ENCODE peak calls at places on chromosomes 1 and 21, in six cellular contexts. One of them, this sample, is unnamed.

GRCh38 chr1:91120421-91120820 is 98.6 kb upstream of the ZNF644 start:
- DNase-seq in lower leg skin: no peak
- DNase-seq in heart left ventricle: no peak
- DNase-seq in H1: no peak
- DNase-seq in gastrocnemius medialis: no peak
- DNase-seq in A549: no peak
- DNase-seq in this sample: no peak

GRCh38 chr1:152034654-152035405 is 2.0 kb downstream of the S100A11 start:
- DNase-seq in gastrocnemius medialis: no peak
- DNase-seq in lower leg skin: peak
- DNase-seq in H1: no peak
- DNase-seq in A549: peak
- DNase-seq in heart left ventricle: peak
- DNase-seq in this sample: peak

GRCh38 chr1:245319161-245319560 is 164.4 kb downstream of the KIF26B start:
- DNase-seq in A549: no peak
- DNase-seq in gastrocnemius medialis: no peak
- DNase-seq in lower leg skin: no peak
- DNase-seq in H1: no peak
- DNase-seq in heart left ventricle: no peak
- DNase-seq in this sample: no peak

GRCh38 chr1:84298688-84299535 is 2.6 kb upstream of the SAMD13 start:
- DNase-seq in heart left ventricle: peak
- DNase-seq in gastrocnemius medialis: peak
- DNase-seq in A549: peak
- DNase-seq in H1: no peak
- DNase-seq in lower leg skin: peak
- DNase-seq in this sample: peak

GRCh38 chr1:115906627-115907026 is 65.7 kb upstream of the NHLH2 start:
- DNase-seq in gastrocnemius medialis: no peak
- DNase-seq in A549: no peak
- DNase-seq in heart left ventricle: no peak
- DNase-seq in lower leg skin: no peak
- DNase-seq in H1: no peak
- DNase-seq in this sample: no peak

GRCh38 chr1:180178511-180179161 is 24.0 kb downstream of the QSOX1 start:
- DNase-seq in A549: peak
- DNase-seq in heart left ventricle: peak
- DNase-seq in lower leg skin: no peak
- DNase-seq in H1: no peak
- DNase-seq in gastrocnemius medialis: no peak
- DNase-seq in this sample: peak

GRCh38 chr1:241695454-241696171 is 43.5 kb downstream of the WDR64 start:
- DNase-seq in heart left ventricle: no peak
- DNase-seq in A549: no peak
- DNase-seq in H1: no peak
- DNase-seq in lower leg skin: no peak
- DNase-seq in gastrocnemius medialis: no peak
- DNase-seq in this sample: no peak

GRCh38 chr1:19715334-19716203 is 50.9 kb downstream of the HTR6 start:
- DNase-seq in heart left ventricle: peak
- DNase-seq in A549: peak
- DNase-seq in gastrocnemius medialis: peak
- DNase-seq in H1: peak
- DNase-seq in lower leg skin: peak
- DNase-seq in this sample: peak

GRCh38 chr21:14567557-14568279 is 21.6 kb upstream of the SAMSN1 start:
- DNase-seq in gastrocnemius medialis: no peak
- DNase-seq in heart left ventricle: no peak
- DNase-seq in A549: no peak
- DNase-seq in H1: no peak
- DNase-seq in lower leg skin: no peak
- DNase-seq in this sample: no peak

GRCh38 chr1:109514846-109515245 is 5.3 kb upstream of the AMIGO1 start:
- DNase-seq in A549: no peak
- DNase-seq in gastrocnemius medialis: no peak
- DNase-seq in lower leg skin: no peak
- DNase-seq in heart left ventricle: no peak
- DNase-seq in H1: no peak
- DNase-seq in this sample: no peak

GRCh38 chr1:228094432-228095016 is 8.6 kb downstream of the C1orf35 start:
- DNase-seq in H1: no peak
- DNase-seq in gastrocnemius medialis: no peak
- DNase-seq in lower leg skin: no peak
- DNase-seq in heart left ventricle: no peak
- DNase-seq in A549: no peak
- DNase-seq in this sample: no peak

GRCh38 chr1:1435094-1435903 is at the start of gene VWA1:
- DNase-seq in H1: no peak
- DNase-seq in gastrocnemius medialis: no peak
- DNase-seq in lower leg skin: no peak
- DNase-seq in heart left ventricle: peak
- DNase-seq in A549: peak
- DNase-seq in this sample: peak

GRCh38 chr1:210252621-210253041 is 20.0 kb downstream of the SERTAD4 start:
- DNase-seq in H1: peak
- DNase-seq in A549: no peak
- DNase-seq in heart left ventricle: peak
- DNase-seq in lower leg skin: no peak
- DNase-seq in gastrocnemius medialis: no peak
- DNase-seq in this sample: no peak

GRCh38 chr1:35768350-35769187 is 1.2 kb downstream of the CLSPN start:
- DNase-seq in heart left ventricle: no peak
- DNase-seq in lower leg skin: no peak
- DNase-seq in A549: peak
- DNase-seq in H1: no peak
- DNase-seq in gastrocnemius medialis: no peak
- DNase-seq in this sample: no peak

GRCh38 chr1:245991266-245991665 is 515.8 kb downstream of the SMYD3 start:
- DNase-seq in lower leg skin: no peak
- DNase-seq in gastrocnemius medialis: no peak
- DNase-seq in A549: no peak
- DNase-seq in heart left ventricle: no peak
- DNase-seq in H1: no peak
- DNase-seq in this sample: no peak

GRCh38 chr1:5917591-5918274 is 74.5 kb downstream of the NPHP4 start:
- DNase-seq in H1: no peak
- DNase-seq in A549: no peak
- DNase-seq in gastrocnemius medialis: no peak
- DNase-seq in lower leg skin: no peak
- DNase-seq in heart left ventricle: no peak
- DNase-seq in this sample: no peak

GRCh38 chr1:184789899-184790298 is 35.2 kb upstream of the EDEM3 start:
- DNase-seq in lower leg skin: no peak
- DNase-seq in gastrocnemius medialis: no peak
- DNase-seq in H1: no peak
- DNase-seq in heart left ventricle: no peak
- DNase-seq in A549: no peak
- DNase-seq in this sample: no peak

GRCh38 chr1:88169939-88170338 is 514.1 kb upstream of the PKN2 start:
- DNase-seq in gastrocnemius medialis: no peak
- DNase-seq in lower leg skin: no peak
- DNase-seq in H1: no peak
- DNase-seq in A549: no peak
- DNase-seq in heart left ventricle: no peak
- DNase-seq in this sample: no peak
- TF ChIP-seq POLR2A in gastrocnemius medialis: no peak
- TF ChIP-seq POLR2A in lower leg skin: no peak
- TF ChIP-seq POLR2A in H1: no peak
- TF ChIP-seq POLR2A in A549: no peak
- TF ChIP-seq POLR2A in heart left ventricle: no peak
- TF ChIP-seq POLR2A in this sample: no peak

DNA sequence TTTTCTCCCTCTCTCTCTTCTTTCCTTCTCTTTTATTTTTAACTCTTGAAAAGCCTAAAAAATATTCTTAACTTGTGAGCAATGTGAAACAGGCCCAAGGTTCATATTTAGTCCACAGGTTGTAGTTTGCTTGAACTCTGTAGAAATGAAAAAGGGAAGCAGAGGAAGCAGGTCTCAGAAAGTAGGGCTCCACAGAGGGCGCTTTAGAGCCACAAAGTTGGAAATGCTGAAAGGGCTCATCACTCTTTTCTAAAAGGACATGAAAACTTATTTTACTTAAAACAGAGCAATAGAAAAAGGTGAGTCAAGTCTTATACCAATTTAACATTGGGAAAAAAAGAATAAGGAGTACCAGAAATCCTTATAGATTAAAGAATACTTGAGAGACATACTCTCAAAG is 247.0 kb downstream of the USP25 start:
- DNase-seq in heart left ventricle: no peak
- DNase-seq in H1: no peak
- DNase-seq in A549: peak
- DNase-seq in gastrocnemius medialis: no peak
- DNase-seq in lower leg skin: no peak
- DNase-seq in this sample: no peak
- TF ChIP-seq CTCF in heart left ventricle: no peak
- TF ChIP-seq CTCF in H1: no peak
- TF ChIP-seq CTCF in A549: peak
- TF ChIP-seq CTCF in gastrocnemius medialis: no peak
- TF ChIP-seq CTCF in lower leg skin: no peak
- TF ChIP-seq CTCF in this sample: no peak

GRCh38 chr1:202034683-202035462 is 24.5 kb downstream of the ELF3 start:
- DNase-seq in heart left ventricle: peak
- DNase-seq in lower leg skin: peak
- DNase-seq in H1: peak
- DNase-seq in A549: peak
- DNase-seq in gastrocnemius medialis: peak
- DNase-seq in this sample: peak
- TF ChIP-seq POLR2A in heart left ventricle: no peak
- TF ChIP-seq POLR2A in lower leg skin: no peak
- TF ChIP-seq POLR2A in H1: no peak
- TF ChIP-seq POLR2A in A549: no peak
- TF ChIP-seq POLR2A in gastrocnemius medialis: no peak
- TF ChIP-seq POLR2A in this sample: no peak

GRCh38 chr21:32256226-32256625 is 22.6 kb downstream of the MIS18A start:
- DNase-seq in heart left ventricle: no peak
- DNase-seq in gastrocnemius medialis: no peak
- DNase-seq in A549: no peak
- DNase-seq in lower leg skin: no peak
- DNase-seq in H1: no peak
- DNase-seq in this sample: no peak
- TF ChIP-seq CTCF in heart left ventricle: no peak
- TF ChIP-seq CTCF in gastrocnemius medialis: no peak
- TF ChIP-seq CTCF in A549: no peak
- TF ChIP-seq CTCF in lower leg skin: no peak
- TF ChIP-seq CTCF in H1: no peak
- TF ChIP-seq CTCF in this sample: no peak